ENCODE peak calls at places on chromosome 1, in five cellular contexts. L is stomach, F is transverse colon, X is sigmoid colon, K is tibial nerve. J is an unnamed sample.

GRCh38 chr1:236101233-236102200 is 36.6 kb upstream of the NID1 start:
- DNase-seq in L (no peak), F (no peak), X (no peak), K (no peak), J (no peak)

GRCh38 chr1:173555651-173556305 is 47.1 kb downstream of the SLC9C2 start:
- DNase-seq in L (no peak), F (no peak), X (no peak), K (no peak), J (no peak)

GRCh38 chr1:57393058-57393457 is 30.8 kb downstream of the DAB1 start:
- DNase-seq in L (no peak), F (no peak), X (no peak), K (no peak), J (no peak)

GRCh38 chr1:12717301-12717838 is 1.5 kb downstream of the AADACL3 start:
- DNase-seq in L (no peak), F (no peak), X (no peak), K (no peak), J (no peak)

GRCh38 chr1:203239906-203240305 is 10.4 kb upstream of the CHIT1 start:
- DNase-seq in L (no peak), F (no peak), X (no peak), K (no peak), J (no peak)

GRCh38 chr1:221709854-221710253 is 32.0 kb downstream of the DUSP10 start:
- DNase-seq in L (no peak), F (no peak), X (no peak), K (no peak), J (no peak)

GRCh38 chr1:48677306-48678287 is 99.1 kb downstream of the BEND5 start:
- DNase-seq in L (peak), F (peak), X (peak), K (peak), J (peak)

GRCh38 chr1:87473203-87473661 is 144.6 kb downstream of the LMO4 start:
- DNase-seq in L (no peak), F (no peak), X (no peak), K (no peak), J (no peak)

GRCh38 chr1:203440780-203441179 is 34.8 kb upstream of the PRELP start:
- DNase-seq in L (peak), F (peak), X (peak), K (peak), J (peak)

GRCh38 chr1:155609515-155610256 is at the start of gene MSTO1:
- DNase-seq in L (peak), F (peak), X (peak), K (peak), J (peak)
- TF ChIP-seq POLR2A in L (no peak), F (peak), X (no peak), K (peak), J (no peak)

GRCh38 chr1:170377896-170378634 is 153.9 kb upstream of the GORAB start:
- DNase-seq in L (no peak), F (no peak), X (no peak), K (no peak), J (no peak)

GRCh38 chr1:170375082-170375733 is 156.8 kb upstream of the GORAB start:
- DNase-seq in L (no peak), F (no peak), X (no peak), K (no peak), J (no peak)

GRCh38 chr1:170377440-170377839 is 154.5 kb upstream of the GORAB start:
- DNase-seq in L (no peak), F (no peak), X (no peak), K (no peak), J (no peak)

GRCh38 chr1:170377011-170377410 is 155.0 kb upstream of the GORAB start:
- DNase-seq in L (no peak), F (no peak), X (no peak), K (no peak), J (no peak)
- TF ChIP-seq EP300 in L (no peak), F (no peak), X (no peak), K (no peak), J (no peak)

GRCh38 chr1:19067912-19068638 is 111.6 kb upstream of the IFFO2 start:
- DNase-seq in L (no peak), F (no peak), X (no peak), K (no peak), J (no peak)
- H3K27ac ChIP-seq in L (no peak), F (no peak), X (no peak), K (no peak), J (no peak)

GRCh38 chr1:16181887-16182719 is 26.2 kb upstream of the EPHA2 start:
- DNase-seq in L (peak), F (peak), X (peak), K (peak), J (peak)
- TF ChIP-seq POLR2A in L (no peak), F (peak), X (no peak), K (peak), J (peak)

GRCh38 chr1:149879556-149879955 is 19.8 kb upstream of the BOLA1 start:
- DNase-seq in L (no peak), F (no peak), X (no peak), K (no peak), J (no peak)

GRCh38 chr1:149881876-149882275 is 17.5 kb upstream of the BOLA1 start:
- DNase-seq in L (no peak), F (no peak), X (no peak), K (no peak), J (no peak)

GRCh38 chr1:149877211-149877946 is 22.0 kb upstream of the BOLA1 start:
- DNase-seq in L (no peak), F (no peak), X (no peak), K (no peak), J (no peak)
- TF ChIP-seq EP300 in L (no peak), F (no peak), X (no peak), K (no peak), J (no peak)

GRCh38 chr1:67869233-67869632 is 36.0 kb upstream of the GNG12 start:
- DNase-seq in L (no peak), F (no peak), X (no peak), K (no peak), J (no peak)
- H3K27ac ChIP-seq in L (no peak), F (no peak), X (no peak), K (no peak), J (no peak)

GRCh38 chr1:36160949-36161485 is 5.1 kb downstream of the MAP7D1 start:
- DNase-seq in L (peak), F (peak), X (peak), K (peak), J (peak)
- TF ChIP-seq POLR2A in L (no peak), F (peak), X (no peak), K (no peak), J (no peak)

J was measured in ovary.